ENCODE peak calls at places on chromosome 7, in six cellular contexts. C is kidney, S is H1, W is right cardiac atrium, K is endothelial cell of umbilical vein, V is heart left ventricle. H is an unnamed sample. For H3K9me3, the result is how much of the 10 kb centered on the place peaks cover.

GRCh38 chr7:17646181-17646956 is 293.9 kb downstream of the SNX13 start:
- DNase-seq in W (no peak), K (peak), C (no peak), V (no peak), S (no peak), H (no peak)

GRCh38 chr7:151299530-151299929 is 42.1 kb upstream of the NUB1 start:
- DNase-seq in V (no peak), K (no peak), C (no peak), W (no peak), S (no peak), H (no peak)

GRCh38 chr7:3229904-3230470 is 71.1 kb upstream of the SDK1 start:
- DNase-seq in K (no peak), W (no peak), C (no peak), V (no peak), S (no peak), H (no peak)

GRCh38 chr7:120802751-120803150 is 55.2 kb downstream of the TSPAN12 start:
- DNase-seq in K (no peak), C (no peak), W (no peak), S (no peak), V (no peak), H (no peak)

GRCh38 chr7:38615665-38616064 is 15.5 kb downstream of the AMPH start:
- DNase-seq in W (no peak), K (no peak), V (no peak), C (no peak), S (no peak), H (no peak)

GRCh38 chr7:28953628-28954027 is 4.5 kb downstream of the TRIL start:
- DNase-seq in V (no peak), W (no peak), S (no peak), K (peak), C (no peak), H (no peak)

GRCh38 chr7:121076350-121077164 is 88.0 kb downstream of the CPED1 start:
- DNase-seq in K (no peak), C (no peak), W (no peak), V (no peak), S (no peak), H (no peak)

GRCh38 chr7:65225422-65226006 is 148.1 kb upstream of the ZNF92 start:
- DNase-seq in S (no peak), V (no peak), K (no peak), W (no peak), C (no peak), H (no peak)

GRCh38 chr7:46153951-46154787 is 233.1 kb upstream of the IGFBP3 start:
- DNase-seq in C (no peak), W (no peak), K (no peak), S (no peak), V (no peak), H (no peak)

GRCh38 chr7:82183633-82184032 is 259.9 kb downstream of the CACNA2D1 start:
- DNase-seq in V (no peak), K (no peak), C (no peak), S (no peak), W (no peak), H (no peak)

GRCh38 chr7:44477955-44478354 is 12.5 kb downstream of the NUDCD3 start:
- DNase-seq in K (no peak), W (no peak), V (no peak), S (no peak), C (no peak), H (no peak)

GRCh38 chr7:501526-501925 is 18.1 kb downstream of the PDGFA start:
- DNase-seq in S (no peak), C (peak), K (no peak), V (peak), W (peak), H (no peak)

GRCh38 chr7:2863461-2864066 is 19.5 kb upstream of the GNA12 start:
- DNase-seq in S (no peak), W (peak), K (peak), C (peak), V (peak), H (no peak)

GRCh38 chr7:690478-691360 is 35.8 kb upstream of the DNAAF5 start:
- DNase-seq in C (peak), S (no peak), K (no peak), V (no peak), W (no peak), H (no peak)

GRCh38 chr7:2525931-2526630 is 6.5 kb downstream of the LFNG start:
- DNase-seq in S (no peak), V (peak), K (no peak), C (peak), W (peak), H (no peak)

GRCh38 chr7:71323726-71324125 is 191.8 kb downstream of the GALNT17 start:
- DNase-seq in V (no peak), S (no peak), K (no peak), C (no peak), W (no peak), H (no peak)

GRCh38 chr7:24827589-24827988 is 70.3 kb upstream of the GSDME start:
- DNase-seq in C (no peak), W (no peak), K (no peak), V (no peak), S (no peak), H (no peak)

GRCh38 chr7:100013328-100013676 is 2.1 kb upstream of the ZKSCAN1 start:
- DNase-seq in K (no peak), S (no peak), C (no peak), V (no peak), W (no peak), H (no peak)

GRCh38 chr7:140635821-140636220 is 4.8 kb downstream of the DENND2A start:
- DNase-seq in W (no peak), S (no peak), V (no peak), K (no peak), C (no peak), H (no peak)

GRCh38 chr7:74525881-74526280 is 72.2 kb downstream of the GTF2IRD1 start:
- DNase-seq in W (no peak), C (peak), V (no peak), K (no peak), S (peak), H (peak)

GRCh38 chr7:140722254-140722653 is 25.7 kb downstream of the NDUFB2 start:
- DNase-seq in V (no peak), W (no peak), S (no peak), K (no peak), C (no peak), H (no peak)

GRCh38 chr7:924541-925231 is 29.8 kb downstream of the ADAP1 start:
- DNase-seq in W (peak), C (peak), V (peak), S (no peak), K (no peak), H (no peak)

GRCh38 chr7:67401492-67401891 is 404.9 kb downstream of the TYW1 start:
- DNase-seq in S (no peak), C (peak), W (no peak), V (no peak), K (no peak), H (no peak)

GRCh38 chr7:80154656-80155325 is 20.2 kb downstream of the GNAI1 start:
- DNase-seq in V (no peak), S (no peak), W (no peak), K (peak), C (no peak), H (no peak)

GRCh38 chr7:1087952-1088920 is at the start of gene GPER1:
- DNase-seq in K (no peak), V (no peak), C (peak), W (peak), S (no peak), H (no peak)

GRCh38 chr7:45580053-45580872 is 6.1 kb downstream of the ADCY1 start:
- DNase-seq in V (peak), W (no peak), C (peak), S (no peak), K (no peak), H (no peak)

GRCh38 chr7:120373174-120373573 is 100.2 kb downstream of the KCND2 start:
- DNase-seq in C (no peak), K (peak), W (no peak), V (no peak), S (no peak), H (no peak)

GRCh38 chr7:43522406-43523156 is 60.3 kb upstream of the STK17A start:
- DNase-seq in K (no peak), W (no peak), V (no peak), C (no peak), S (no peak), H (no peak)

GRCh38 chr7:83130623-83131545 is 31.8 kb downstream of the PCLO start:
- DNase-seq in W (no peak), K (peak), V (no peak), S (no peak), C (no peak), H (no peak)

GRCh38 chr7:151247611-151248176 is 800 bp downstream of the SMARCD3 start:
- DNase-seq in V (no peak), S (no peak), W (peak), K (no peak), C (peak), H (no peak)

GRCh38 chr7:159022238-159022993 is 122.3 kb downstream of the VIPR2 start:
- DNase-seq in K (no peak), V (peak), S (no peak), W (no peak), C (peak), H (no peak)

GRCh38 chr7:64642875-64643274 is 23.1 kb upstream of the ZNF107 start:
- DNase-seq in V (no peak), S (no peak), C (no peak), K (no peak), W (no peak), H (no peak)

GRCh38 chr7:45328397-45329080 is 170.9 kb downstream of the RAMP3 start:
- DNase-seq in W (peak), S (no peak), C (no peak), V (no peak), K (no peak), H (no peak)

GRCh38 chr7:93461350-93461749 is 113.2 kb downstream of the CALCR start:
- DNase-seq in S (no peak), K (no peak), V (no peak), W (no peak), C (no peak), H (no peak)

GRCh38 chr7:136877509-136877908 is 9.1 kb downstream of the CHRM2 start:
- DNase-seq in C (no peak), K (no peak), V (no peak), W (no peak), S (no peak), H (no peak)

DNA sequence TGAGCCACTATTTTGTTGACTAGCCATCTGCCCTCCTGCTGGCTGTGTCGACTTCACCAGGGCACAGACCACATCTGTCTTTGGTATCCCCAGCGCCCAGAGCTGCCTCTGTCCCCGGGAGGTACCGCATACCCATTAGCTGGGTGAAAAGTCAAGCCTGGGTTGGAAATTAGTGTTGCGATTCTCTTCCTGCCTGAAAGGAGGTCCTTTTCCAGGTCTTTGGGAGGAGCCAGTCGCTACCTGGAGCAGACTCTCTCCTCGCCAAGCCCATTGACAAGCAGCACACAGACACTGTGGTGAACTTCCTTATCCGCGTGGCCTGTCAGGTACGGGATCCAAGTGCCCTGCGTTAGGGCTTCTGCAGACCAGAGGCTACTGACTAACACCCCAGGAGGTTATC is 79.4 kb downstream of the TRRAP start:
- DNase-seq in V (no peak), K (no peak), W (no peak), C (no peak), S (no peak), H (no peak)
- H3K9me3 ChIP-seq in V (under half), K (under half), W (under half), C (under half), S (under half), H (under half)

GRCh38 chr7:117133125-117133524 is 179.8 kb downstream of the ST7 start:
- DNase-seq in V (no peak), S (no peak), C (no peak), W (no peak), K (no peak), H (no peak)
- H3K9me3 ChIP-seq in V (under half), S (under half), C (under half), W (under half), K (under half), H (under half)

GRCh38 chr7:117229350-117229749 is 93.5 kb downstream of the WNT2 start:
- DNase-seq in S (no peak), C (no peak), W (no peak), K (no peak), V (no peak), H (no peak)
- H3K9me3 ChIP-seq in S (under half), C (under half), W (under half), K (under half), V (under half), H (under half)

DNA sequence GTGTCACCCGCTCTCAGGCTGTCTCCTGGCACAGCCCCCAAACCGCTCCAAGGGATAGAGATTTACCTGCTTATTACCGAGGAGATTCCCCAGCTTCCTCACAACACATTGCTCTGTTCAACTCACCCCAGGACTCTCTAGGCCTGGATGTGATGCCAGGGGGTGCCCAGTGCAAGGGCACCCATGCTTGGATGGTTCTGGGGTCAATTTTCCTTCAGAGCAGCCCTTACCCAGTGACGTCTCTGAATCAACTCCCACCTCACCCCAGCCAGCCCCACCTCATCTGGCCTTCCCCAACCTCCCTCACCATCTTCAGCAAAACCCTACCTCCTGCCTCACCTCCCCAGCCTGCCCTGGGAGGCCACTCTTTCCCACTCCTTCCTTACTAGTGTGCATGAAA is 951.6 kb upstream of the ZNF722 start:
- DNase-seq in K (no peak), W (no peak), S (no peak), C (no peak), V (no peak), H (no peak)
- H3K9me3 ChIP-seq in K (under half), W (under half), S (half or more), C (under half), V (under half), H (under half)

GRCh38 chr7:56124981-56125380 is 8.8 kb upstream of the NUPR2 start:
- DNase-seq in K (no peak), V (no peak), S (no peak), C (no peak), W (no peak), H (no peak)

GRCh38 chr7:56121440-56121839 is 5.2 kb upstream of the NUPR2 start:
- DNase-seq in W (no peak), C (no peak), S (no peak), V (no peak), K (no peak), H (no peak)

DNA sequence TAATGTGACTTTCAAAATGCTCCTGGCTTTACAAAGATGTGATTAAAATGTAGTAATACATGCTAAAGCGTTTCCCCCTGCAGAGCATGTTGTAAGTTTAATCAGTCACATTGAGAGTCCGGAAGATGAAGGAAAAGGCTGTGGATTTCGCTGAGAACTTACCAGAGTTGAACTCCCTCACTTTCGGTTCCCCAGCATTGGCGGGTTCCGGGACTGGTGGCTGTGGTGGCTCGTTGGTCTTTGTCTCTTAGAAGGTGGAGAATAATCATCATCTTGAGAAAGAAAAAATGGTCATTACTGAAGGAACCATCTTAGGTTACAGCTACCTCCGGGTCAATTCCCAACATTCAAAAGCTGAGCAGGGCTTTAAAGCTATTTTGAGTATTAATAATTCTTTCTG is 9.6 kb upstream of the NUPR2 start:
- DNase-seq in K (no peak), C (no peak), V (no peak), W (no peak), S (no peak), H (no peak)
- H3K9me3 ChIP-seq in K (under half), C (under half), V (under half), W (under half), S (half or more), H (under half)